ENCODE peak calls at places on chromosomes 1 and 21, in eight cellular contexts. J, O, F, G, V, A, H and Z are unnamed samples.

GRCh38 chr1:205458777-205459566 is 3.1 kb upstream of the BLACAT1 start:
- DNase-seq in J (no peak), O (peak), F (no peak), G (no peak), V (peak), A (peak), H (no peak), Z (no peak)

GRCh38 chr1:226809785-226810571 is 60.4 kb upstream of the PSEN2 start:
- DNase-seq in J (no peak), O (peak), F (no peak), G (no peak), V (no peak), A (no peak), H (no peak), Z (peak)

GRCh38 chr1:11806307-11806936 is 431 bp downstream of the CLCN6 start:
- DNase-seq in J (peak), O (no peak), F (no peak), G (no peak), V (peak), A (no peak), H (no peak), Z (no peak)

GRCh38 chr1:47225430-47226100 is 6.5 kb downstream of the TAL1 start:
- DNase-seq in J (no peak), O (no peak), F (no peak), G (peak), V (no peak), A (no peak), H (peak), Z (no peak)

GRCh38 chr1:241972703-241973375 is 15.3 kb downstream of the BECN2 start:
- DNase-seq in J (no peak), O (peak), F (no peak), G (no peak), V (peak), A (no peak), H (no peak), Z (peak)

GRCh38 chr1:245124241-245124640 is 30.5 kb upstream of the KIF26B start:
- DNase-seq in J (no peak), O (no peak), F (no peak), G (no peak), V (no peak), A (no peak), H (no peak), Z (no peak)

GRCh38 chr1:18629659-18630510 is 761 bp upstream of the PAX7 start:
- DNase-seq in J (no peak), O (no peak), F (no peak), G (no peak), V (no peak), A (no peak), H (no peak), Z (no peak)

GRCh38 chr1:84862810-84863251 is 30.2 kb downstream of the LPAR3 start:
- DNase-seq in J (no peak), O (no peak), F (no peak), G (no peak), V (no peak), A (no peak), H (no peak), Z (no peak)

GRCh38 chr1:162074548-162074947 is 5.1 kb downstream of the NOS1AP start:
- DNase-seq in J (no peak), O (no peak), F (no peak), G (no peak), V (peak), A (no peak), H (no peak), Z (no peak)

GRCh38 chr1:1004420-1004779 is 4.5 kb upstream of the HES4 start:
- DNase-seq in J (no peak), O (no peak), F (no peak), G (no peak), V (no peak), A (no peak), H (peak), Z (no peak)

GRCh38 chr21:16304189-16304588 is 574.4 kb downstream of the USP25 start:
- DNase-seq in J (no peak), O (no peak), F (no peak), G (no peak), V (no peak), A (no peak), H (no peak), Z (no peak)

GRCh38 chr1:161494069-161494735 is 11.1 kb upstream of the FCGR2A start:
- DNase-seq in J (no peak), O (no peak), F (no peak), G (no peak), V (no peak), A (no peak), H (no peak), Z (no peak)

GRCh38 chr1:55690366-55690765 is 475.2 kb upstream of the USP24 start:
- DNase-seq in J (no peak), O (no peak), F (no peak), G (no peak), V (no peak), A (no peak), H (no peak), Z (no peak)

GRCh38 chr1:218401896-218402770 is 57.0 kb downstream of the TGFB2 start:
- DNase-seq in J (no peak), O (no peak), F (peak), G (no peak), V (no peak), A (no peak), H (no peak), Z (no peak)

GRCh38 chr1:226474443-226475111 is 66.7 kb upstream of the PARP1 start:
- DNase-seq in J (no peak), O (no peak), F (no peak), G (no peak), V (no peak), A (no peak), H (no peak), Z (no peak)

GRCh38 chr1:76562292-76562691 is 305.0 kb upstream of the ST6GALNAC5 start:
- DNase-seq in J (no peak), O (no peak), F (no peak), G (no peak), V (no peak), A (no peak), H (no peak), Z (no peak)

GRCh38 chr1:178885869-178886268 is 15.0 kb upstream of the ANGPTL1 start:
- DNase-seq in J (no peak), O (no peak), F (no peak), G (no peak), V (no peak), A (no peak), H (no peak), Z (no peak)

GRCh38 chr1:213244664-213245091 is 193.6 kb downstream of the RPS6KC1 start:
- DNase-seq in J (peak), O (peak), F (peak), G (no peak), V (peak), A (peak), H (no peak), Z (peak)

GRCh38 chr1:5990913-5991783 is 1.1 kb downstream of the NPHP4 start:
- DNase-seq in J (peak), O (no peak), F (no peak), G (no peak), V (peak), A (peak), H (peak), Z (no peak)

GRCh38 chr1:3051270-3052268 is 17.4 kb upstream of the PRDM16 start:
- DNase-seq in J (no peak), O (no peak), F (no peak), G (no peak), V (no peak), A (no peak), H (no peak), Z (no peak)

GRCh38 chr1:175599212-175599681 is 144.1 kb downstream of the TNR start:
- DNase-seq in J (no peak), O (no peak), F (no peak), G (no peak), V (no peak), A (peak), H (no peak), Z (peak)

GRCh38 chr1:227328405-227329019 is 10.2 kb upstream of the CDC42BPA start:
- DNase-seq in J (no peak), O (no peak), F (no peak), G (no peak), V (no peak), A (no peak), H (no peak), Z (no peak)

GRCh38 chr1:97516588-97516987 is 404.2 kb downstream of the DPYD start:
- DNase-seq in J (no peak), O (no peak), F (no peak), G (no peak), V (no peak), A (no peak), H (no peak), Z (no peak)

GRCh38 chr1:182955596-182956588 is 2.9 kb upstream of the SHCBP1L start:
- DNase-seq in J (no peak), O (peak), F (peak), G (no peak), V (peak), A (no peak), H (no peak), Z (peak)

GRCh38 chr21:24895885-24896734 is 711.2 kb downstream of the MRPL39 start:
- DNase-seq in J (no peak), O (peak), F (no peak), G (no peak), V (no peak), A (no peak), H (no peak), Z (no peak)

GRCh38 chr1:169892819-169893644 is 664 bp downstream of the SCYL3 start:
- DNase-seq in J (no peak), O (no peak), F (no peak), G (no peak), V (peak), A (peak), H (no peak), Z (no peak)

GRCh38 chr1:228830954-228831481 is 95.7 kb downstream of the RHOU start:
- DNase-seq in J (no peak), O (peak), F (peak), G (no peak), V (peak), A (no peak), H (no peak), Z (peak)

DNA sequence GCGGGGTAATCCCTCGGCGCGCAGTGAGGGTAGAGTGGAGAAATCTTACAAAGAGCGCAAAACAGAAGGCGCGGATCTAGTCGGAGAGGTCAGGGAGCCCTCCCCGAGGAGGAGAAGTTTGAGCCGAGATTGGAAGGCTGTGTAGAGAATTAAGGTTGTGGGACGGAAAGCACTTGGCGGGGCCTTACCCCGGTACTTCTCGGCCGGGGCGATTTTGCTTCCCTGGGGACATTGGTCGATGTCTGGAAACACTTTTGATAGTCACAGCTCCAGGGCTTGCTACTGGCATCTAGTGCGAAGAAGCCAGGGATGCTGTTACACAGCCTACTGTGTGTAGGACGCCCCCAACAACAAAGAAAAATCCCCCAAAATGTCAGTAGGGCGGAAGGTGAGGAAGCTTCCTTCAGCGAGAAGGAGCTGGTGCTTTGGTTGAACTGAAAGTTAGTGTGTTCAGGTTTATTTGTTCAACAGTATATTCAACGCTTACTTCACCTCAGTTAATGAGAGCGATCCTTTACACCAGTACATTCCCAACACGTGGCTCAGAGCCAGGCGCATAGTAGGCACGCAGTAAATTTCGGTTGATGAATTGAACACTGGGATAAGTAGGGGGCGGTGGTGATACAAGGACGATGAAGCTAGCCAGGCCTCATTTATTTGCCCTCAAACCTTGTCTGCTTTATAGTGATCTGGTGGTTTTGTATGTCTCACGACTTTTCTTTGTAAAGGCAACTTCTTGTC is 814 bp downstream of the CEP85 start:
- DNase-seq in J (no peak), O (no peak), F (no peak), G (no peak), V (peak), A (peak), H (no peak), Z (no peak)
- TF ChIP-seq CTCF in J (no peak), O (peak), F (peak), G (no peak), V (peak), A (peak), H (no peak), Z (peak)

DNA sequence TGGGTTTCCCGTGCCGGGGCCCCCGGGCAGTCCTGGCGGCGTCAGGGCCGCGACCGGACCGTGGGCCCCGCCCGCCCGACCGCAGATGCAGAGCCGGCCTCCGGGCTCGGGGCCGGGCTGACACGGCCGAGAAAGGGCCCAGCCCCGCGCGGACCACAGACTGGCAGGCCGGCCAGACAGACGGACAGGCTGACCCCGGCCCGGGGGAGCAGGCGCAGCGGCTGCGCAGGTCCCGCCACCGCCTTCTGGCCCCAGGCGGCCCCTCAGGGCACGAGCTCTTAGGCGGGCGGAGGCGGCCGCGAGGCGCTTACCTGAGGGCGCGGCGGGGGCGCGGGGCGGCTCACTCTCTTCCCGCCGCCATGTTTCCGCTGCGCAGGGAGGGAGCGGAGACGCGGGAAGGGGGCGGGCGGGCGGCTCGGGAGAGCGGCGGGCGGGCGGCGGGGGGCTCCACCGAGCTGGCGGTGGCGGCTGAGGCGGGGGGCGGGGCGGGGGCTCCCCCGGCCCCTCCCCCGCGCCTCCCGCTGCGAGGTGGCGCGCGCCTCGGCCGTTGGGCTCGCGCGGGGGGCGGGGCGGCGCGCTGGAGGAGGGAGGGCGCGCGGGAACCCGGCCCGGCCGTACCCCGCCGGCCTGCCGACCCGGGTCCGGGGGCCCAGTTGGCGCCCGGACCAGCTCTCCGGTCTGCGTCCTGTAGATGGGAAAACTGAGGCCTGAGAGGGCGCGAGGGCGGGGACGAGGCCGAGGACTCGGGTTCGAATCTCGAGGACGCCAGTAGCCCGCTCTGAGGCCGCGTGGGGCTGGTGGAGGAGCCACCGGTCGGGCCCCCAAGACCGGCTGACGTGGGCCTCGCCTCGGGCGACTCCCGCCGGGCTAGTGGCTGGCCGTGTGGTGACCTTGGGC is at the start of gene SCMH1:
- DNase-seq in J (peak), O (no peak), F (no peak), G (peak), V (no peak), A (peak), H (peak), Z (no peak)
- H3K4me3 ChIP-seq in J (peak), O (peak), F (peak), G (peak), V (peak), A (peak), H (peak), Z (peak)

DNA sequence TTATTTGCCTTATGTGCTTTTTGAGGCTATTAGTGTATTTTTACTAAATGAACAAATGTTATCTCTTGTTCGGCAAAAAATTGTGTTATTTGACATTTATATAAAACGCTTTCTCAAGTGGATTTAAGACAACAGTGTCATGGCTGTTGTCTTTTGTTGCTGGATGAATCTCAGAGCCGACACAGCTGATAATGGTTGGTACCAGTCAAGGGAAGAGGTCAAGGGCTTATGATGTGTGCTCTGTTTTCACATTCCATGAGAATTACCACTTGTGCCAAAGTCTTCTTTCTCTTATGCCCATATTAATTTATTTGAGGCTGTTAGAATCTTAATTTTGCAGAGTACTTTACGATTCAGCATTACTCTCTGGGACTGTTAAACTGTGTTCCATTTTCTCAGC is 17.9 kb upstream of the CD101 start:
- DNase-seq in J (no peak), O (no peak), F (no peak), G (no peak), V (no peak), A (no peak), H (no peak), Z (no peak)
- TF ChIP-seq CTCF in J (no peak), O (no peak), F (no peak), G (no peak), V (no peak), A (no peak), H (no peak), Z (no peak)

GRCh38 chr21:46552865-46553379 is 52.0 kb downstream of the S100B start:
- DNase-seq in J (no peak), O (no peak), F (no peak), G (no peak), V (no peak), A (no peak), H (no peak), Z (no peak)
- H3K4me3 ChIP-seq in J (no peak), O (no peak), F (no peak), G (no peak), V (no peak), A (no peak), H (no peak), Z (no peak)

GRCh38 chr21:44319407-44320065 is 19.7 kb downstream of the CFAP410 start:
- DNase-seq in J (no peak), O (no peak), F (no peak), G (no peak), V (no peak), A (no peak), H (peak), Z (no peak)

GRCh38 chr21:44317241-44317782 is 17.5 kb downstream of the PFKL start:
- DNase-seq in J (no peak), O (no peak), F (no peak), G (no peak), V (no peak), A (no peak), H (no peak), Z (no peak)

GRCh38 chr21:44316277-44316900 is 16.5 kb downstream of the PFKL start:
- DNase-seq in J (no peak), O (no peak), F (no peak), G (no peak), V (no peak), A (no peak), H (no peak), Z (no peak)

GRCh38 chr21:44318489-44319285 is 18.8 kb downstream of the PFKL start:
- DNase-seq in J (no peak), O (no peak), F (no peak), G (no peak), V (no peak), A (no peak), H (peak), Z (no peak)

GRCh38 chr21:44317871-44318270 is 18.0 kb downstream of the PFKL start:
- DNase-seq in J (no peak), O (no peak), F (no peak), G (no peak), V (no peak), A (no peak), H (peak), Z (no peak)
- TF ChIP-seq CTCF in J (no peak), O (no peak), F (no peak), G (no peak), V (no peak), A (no peak), H (no peak), Z (no peak)

GRCh38 chr1:30525980-30526651 is 197.3 kb downstream of the MATN1 start:
- DNase-seq in J (no peak), O (peak), F (no peak), G (peak), V (peak), A (no peak), H (no peak), Z (peak)
- H3K4me3 ChIP-seq in J (no peak), O (no peak), F (no peak), G (no peak), V (no peak), A (no peak), H (no peak), Z (no peak)

GRCh38 chr21:34795152-34796141 is 126.7 kb downstream of the CLIC6 start:
- DNase-seq in J (no peak), O (no peak), F (no peak), G (peak), V (no peak), A (no peak), H (no peak), Z (no peak)
- TF ChIP-seq CTCF in J (no peak), O (peak), F (no peak), G (peak), V (peak), A (no peak), H (no peak), Z (no peak)

DNA sequence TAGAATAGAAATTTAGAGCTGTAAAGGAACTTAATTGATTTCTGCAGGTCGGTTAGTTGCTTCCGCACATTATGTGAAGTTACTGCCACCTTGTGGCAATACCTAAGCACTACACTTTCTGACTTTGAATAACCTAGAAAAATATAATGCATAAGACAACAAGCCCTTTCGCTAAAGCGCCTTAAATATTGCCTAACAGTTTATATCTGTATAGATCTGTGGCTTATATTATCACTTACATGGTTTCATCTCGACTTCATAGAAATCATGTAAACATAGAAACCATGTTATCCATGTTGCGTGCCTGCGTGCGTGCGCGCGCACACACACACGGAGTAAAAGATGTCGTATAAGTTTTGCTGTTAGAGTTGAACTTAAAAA is 10.9 kb upstream of the IFI16 start:
- DNase-seq in J (no peak), O (no peak), F (peak), G (no peak), V (peak), A (peak), H (no peak), Z (no peak)
- H3K4me3 ChIP-seq in J (no peak), O (peak), F (peak), G (peak), V (peak), A (no peak), H (peak), Z (peak)